ENCODE peak calls at places on chromosomes 6 and 20, in eight cellular contexts. D is CD4-positive, alpha-beta T cell; J is progenitor cell of endocrine pancreas; G is left ventricle myocardium inferior; C is A549; T is colonic mucosa; L is WTC11; I is cardiac fibroblast. H is an unnamed sample.

GRCh38 chr20:8855315-8855714 is 213.6 kb upstream of the PLCB4 start:
- DNase-seq in D (no peak), J (no peak), G (peak), C (no peak), T (no peak), L (no peak), I (peak), H (no peak)

GRCh38 chr20:23020230-23020629 is 14.9 kb upstream of the SSTR4 start:
- DNase-seq in D (no peak), J (no peak), G (no peak), C (no peak), T (no peak), L (no peak), I (no peak), H (no peak)

GRCh38 chr6:88166901-88167624 is 916 bp upstream of the CNR1 start:
- DNase-seq in D (no peak), J (peak), G (no peak), C (no peak), T (no peak), L (peak), I (no peak), H (peak)

GRCh38 chr6:133047706-133048105 is 193.5 kb upstream of the EYA4 start:
- DNase-seq in D (no peak), J (no peak), G (no peak), C (no peak), T (no peak), L (no peak), I (no peak), H (no peak)

GRCh38 chr6:24774696-24775519 is at the start of gene GMNN:
- DNase-seq in D (peak), J (peak), G (peak), C (peak), T (peak), L (peak), I (peak), H (peak)

GRCh38 chr20:13222319-13222716 is 1.2 kb downstream of the ISM1 start:
- DNase-seq in D (no peak), J (no peak), G (no peak), C (no peak), T (no peak), L (peak), I (no peak), H (no peak)

GRCh38 chr20:37984018-37984785 is 49.1 kb downstream of the TTI1 start:
- DNase-seq in D (no peak), J (no peak), G (peak), C (no peak), T (no peak), L (no peak), I (no peak), H (no peak)

GRCh38 chr20:14431568-14431967 is 94.2 kb upstream of the FLRT3 start:
- DNase-seq in D (no peak), J (no peak), G (no peak), C (no peak), T (no peak), L (no peak), I (no peak), H (no peak)

GRCh38 chr20:32045999-32046398 is 6.0 kb upstream of the HCK start:
- DNase-seq in D (no peak), J (no peak), G (no peak), C (no peak), T (no peak), L (no peak), I (no peak), H (no peak)

GRCh38 chr6:38337819-38338465 is 301.8 kb downstream of the BTBD9 start:
- DNase-seq in D (no peak), J (no peak), G (no peak), C (peak), T (no peak), L (no peak), I (peak), H (no peak)

GRCh38 chr6:148711833-148712653 is 34.8 kb upstream of the UST start:
- DNase-seq in D (no peak), J (no peak), G (no peak), C (no peak), T (no peak), L (no peak), I (no peak), H (no peak)

GRCh38 chr6:87183687-87184086 is 28.3 kb downstream of the ZNF292 start:
- DNase-seq in D (no peak), J (no peak), G (no peak), C (no peak), T (no peak), L (no peak), I (peak), H (no peak)

GRCh38 chr6:167941822-167942221 is 55.6 kb upstream of the KIF25 start:
- DNase-seq in D (no peak), J (no peak), G (no peak), C (no peak), T (no peak), L (no peak), I (no peak), H (no peak)

GRCh38 chr6:26045939-26046368 is 41.3 kb upstream of the HFE start:
- DNase-seq in D (no peak), J (no peak), G (no peak), C (no peak), T (no peak), L (no peak), I (no peak), H (no peak)

GRCh38 chr6:79869184-79869583 is 78.2 kb downstream of the ELOVL4 start:
- DNase-seq in D (no peak), J (no peak), G (no peak), C (no peak), T (no peak), L (no peak), I (no peak), H (no peak)

GRCh38 chr6:125363360-125364121 is 61.8 kb upstream of the HDDC2 start:
- DNase-seq in D (no peak), J (peak), G (peak), C (no peak), T (no peak), L (peak), I (peak), H (peak)

GRCh38 chr20:20143646-20144045 is 91.3 kb downstream of the CFAP61 start:
- DNase-seq in D (no peak), J (no peak), G (no peak), C (no peak), T (no peak), L (no peak), I (no peak), H (no peak)

GRCh38 chr6:166627875-166628849 is 1.1 kb upstream of the RPS6KA2 start:
- DNase-seq in D (peak), J (peak), G (peak), C (no peak), T (peak), L (peak), I (peak), H (peak)

GRCh38 chr6:39208233-39208720 is 21.0 kb downstream of the KCNK5 start:
- DNase-seq in D (no peak), J (no peak), G (no peak), C (no peak), T (no peak), L (no peak), I (no peak), H (no peak)

GRCh38 chr20:58149412-58150091 is 78.9 kb downstream of the ANKRD60 start:
- DNase-seq in D (no peak), J (no peak), G (no peak), C (no peak), T (no peak), L (no peak), I (no peak), H (no peak)

GRCh38 chr6:73262701-73263569 is at the start of gene KHDC1:
- DNase-seq in D (peak), J (peak), G (peak), C (peak), T (peak), L (peak), I (peak), H (peak)

DNA sequence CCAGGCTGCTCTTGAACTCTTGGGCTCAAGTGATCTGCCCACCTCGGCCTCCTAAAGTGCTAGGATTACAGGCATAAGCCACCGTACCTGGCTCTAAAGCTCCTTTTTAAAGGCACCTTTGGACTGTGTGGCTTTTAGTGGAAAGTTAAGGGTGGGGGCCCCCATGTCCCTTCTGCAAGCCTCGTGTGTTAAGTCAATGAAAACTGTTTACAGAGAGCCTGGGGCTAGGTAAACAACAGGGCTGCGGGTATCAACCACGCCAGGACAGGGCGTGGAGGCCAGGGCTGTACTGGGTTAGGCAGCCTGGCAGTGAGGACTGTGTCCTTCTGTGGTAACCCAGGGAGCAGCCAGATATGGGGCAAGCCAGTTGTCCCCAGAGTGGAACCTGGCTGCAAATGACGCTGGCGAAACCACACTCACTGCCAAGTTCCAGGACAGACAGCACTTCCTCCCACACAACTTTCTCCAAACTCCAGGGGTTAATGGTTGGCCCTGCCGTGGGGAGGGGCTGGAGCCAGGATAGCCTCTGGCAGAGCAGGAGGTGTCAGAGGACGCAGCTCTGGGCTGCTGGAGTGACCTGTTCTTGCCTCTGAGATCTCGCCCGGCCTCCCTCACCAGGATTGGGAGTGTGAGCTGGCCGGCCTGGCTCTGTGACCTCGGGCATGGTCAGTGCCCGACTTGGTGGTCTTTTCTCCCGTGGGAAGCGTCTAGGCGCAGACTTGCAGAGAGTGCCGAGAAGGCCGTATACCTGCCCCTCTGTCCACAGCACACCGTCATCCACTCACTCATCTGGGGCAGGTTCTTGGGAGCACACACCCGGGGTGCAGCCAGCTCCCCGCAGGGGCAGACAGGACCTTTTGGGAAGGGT is 3.2 kb downstream of the SLC17A9 start:
- DNase-seq in D (no peak), J (no peak), G (no peak), C (no peak), T (peak), L (no peak), I (no peak), H (no peak)
- TF ChIP-seq CTCF in D (no peak), J (no peak), G (no peak), C (no peak), T (no peak), L (no peak), I (no peak), H (no peak)

GRCh38 chr20:62496525-62497218 is 20.9 kb upstream of the GATA5 start:
- DNase-seq in D (peak), J (peak), G (no peak), C (no peak), T (no peak), L (peak), I (no peak), H (peak)

GRCh38 chr20:62493886-62494285 is 18.1 kb upstream of the GATA5 start:
- DNase-seq in D (no peak), J (no peak), G (no peak), C (no peak), T (no peak), L (no peak), I (no peak), H (no peak)

GRCh38 chr20:62495798-62496325 is 20.1 kb upstream of the GATA5 start:
- DNase-seq in D (no peak), J (no peak), G (no peak), C (no peak), T (no peak), L (no peak), I (no peak), H (no peak)

GRCh38 chr20:62494537-62494936 is 18.7 kb upstream of the GATA5 start:
- DNase-seq in D (no peak), J (no peak), G (no peak), C (no peak), T (no peak), L (no peak), I (no peak), H (no peak)

DNA sequence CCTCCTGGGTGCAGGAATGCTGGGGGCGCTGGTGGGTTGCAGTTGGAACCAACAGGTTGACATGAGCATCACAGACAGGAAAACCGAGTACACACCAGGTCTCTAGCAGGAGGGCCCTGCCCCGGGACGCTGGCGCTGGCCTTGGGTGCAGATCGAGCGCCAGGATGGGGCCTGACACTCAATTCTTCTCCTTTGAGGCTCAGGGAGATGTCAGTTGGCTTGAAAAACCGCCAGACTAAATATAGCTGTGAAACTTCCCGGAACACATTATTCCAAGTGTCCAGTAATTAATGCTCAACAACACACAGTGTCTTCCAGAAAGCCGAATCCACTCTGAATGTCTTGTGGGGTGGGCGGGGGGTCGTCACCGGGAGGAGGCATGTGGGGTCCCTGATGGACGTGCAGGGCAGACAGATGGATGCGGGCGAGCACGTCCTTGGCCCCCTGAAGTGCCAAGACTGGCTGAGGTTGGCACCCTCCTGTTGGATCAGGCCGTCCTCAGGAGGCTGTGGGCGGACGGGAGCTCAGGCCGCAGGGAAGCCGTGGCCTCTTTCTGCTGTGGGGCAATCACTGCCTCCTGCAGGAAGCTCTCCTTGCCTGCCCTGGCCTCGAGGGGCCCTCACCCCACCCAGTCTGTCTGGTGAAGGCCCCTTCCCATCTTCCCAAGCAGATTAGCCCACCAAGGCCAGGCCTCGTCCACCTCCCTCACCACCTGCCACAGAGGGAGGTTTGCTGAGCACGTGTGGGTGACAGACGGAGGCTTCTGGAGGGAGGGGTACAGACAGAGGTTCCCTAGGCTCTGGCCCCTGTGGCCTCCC is 19.4 kb upstream of the GATA5 start:
- DNase-seq in D (no peak), J (no peak), G (no peak), C (no peak), T (no peak), L (no peak), I (no peak), H (no peak)
- TF ChIP-seq CTCF in D (no peak), J (no peak), G (no peak), C (no peak), T (no peak), L (no peak), I (no peak), H (no peak)

DNA sequence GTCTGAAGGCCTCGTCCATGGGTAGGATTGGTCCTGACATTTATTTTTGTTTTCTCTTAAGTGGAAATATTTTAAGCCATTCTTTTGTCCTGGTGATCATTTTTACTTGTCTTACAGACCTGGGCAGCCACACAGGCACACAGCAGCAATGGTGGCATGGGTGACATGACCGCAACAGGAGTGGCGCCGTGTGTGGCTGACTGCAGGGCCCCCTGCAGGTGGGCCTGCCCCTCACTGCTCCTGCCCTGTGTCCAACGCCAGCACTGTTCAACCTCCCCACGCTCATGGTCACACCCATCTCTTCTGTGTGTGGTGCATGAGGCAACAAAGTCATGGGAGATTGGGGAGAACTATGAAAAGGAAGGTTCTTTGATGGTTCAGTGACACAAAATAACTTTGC is 151.9 kb downstream of the MYLK4 start:
- DNase-seq in D (no peak), J (no peak), G (no peak), C (no peak), T (no peak), L (no peak), I (no peak), H (no peak)
- TF ChIP-seq CTCF in D (no peak), J (no peak), G (no peak), C (no peak), T (no peak), L (no peak), I (no peak), H (no peak)

GRCh38 chr6:85416766-85417165 is 33.1 kb upstream of the NT5E start:
- DNase-seq in D (no peak), J (no peak), G (no peak), C (no peak), T (no peak), L (no peak), I (no peak), H (no peak)

GRCh38 chr6:85412926-85413325 is 37.0 kb upstream of the NT5E start:
- DNase-seq in D (no peak), J (no peak), G (no peak), C (no peak), T (no peak), L (no peak), I (peak), H (no peak)

GRCh38 chr6:85417336-85417735 is 32.5 kb upstream of the NT5E start:
- DNase-seq in D (no peak), J (no peak), G (no peak), C (no peak), T (no peak), L (no peak), I (no peak), H (no peak)

GRCh38 chr6:85418059-85418458 is 31.8 kb upstream of the NT5E start:
- DNase-seq in D (no peak), J (no peak), G (no peak), C (no peak), T (no peak), L (no peak), I (peak), H (no peak)

GRCh38 chr6:85416049-85416448 is 33.8 kb upstream of the NT5E start:
- DNase-seq in D (no peak), J (no peak), G (no peak), C (no peak), T (no peak), L (no peak), I (no peak), H (no peak)
- TF ChIP-seq CTCF in D (no peak), J (no peak), G (no peak), C (no peak), T (no peak), L (no peak), I (no peak), H (no peak)

GRCh38 chr20:50415516-50416268 is 94.5 kb upstream of the PTPN1 start:
- DNase-seq in D (no peak), J (no peak), G (peak), C (peak), T (peak), L (peak), I (peak), H (no peak)
- TF ChIP-seq CTCF in D (no peak), J (no peak), G (no peak), C (no peak), T (no peak), L (no peak), I (no peak), H (no peak)

GRCh38 chr20:45550765-45551164 is 3.6 kb upstream of the EPPIN start:
- DNase-seq in D (no peak), J (no peak), G (no peak), C (no peak), T (no peak), L (no peak), I (no peak), H (no peak)

GRCh38 chr20:45548410-45548809 is 1.2 kb upstream of the EPPIN start:
- DNase-seq in D (no peak), J (no peak), G (no peak), C (no peak), T (no peak), L (no peak), I (no peak), H (no peak)

GRCh38 chr20:45555198-45555597 is 8.0 kb upstream of the EPPIN start:
- DNase-seq in D (no peak), J (no peak), G (no peak), C (no peak), T (no peak), L (no peak), I (no peak), H (no peak)

GRCh38 chr20:45547206-45547770 is at the start of gene EPPIN:
- DNase-seq in D (no peak), J (no peak), G (no peak), C (no peak), T (no peak), L (no peak), I (no peak), H (no peak)

GRCh38 chr20:45552456-45552855 is 5.3 kb upstream of the EPPIN start:
- DNase-seq in D (no peak), J (no peak), G (no peak), C (no peak), T (peak), L (no peak), I (no peak), H (no peak)
- TF ChIP-seq CTCF in D (no peak), J (no peak), G (no peak), C (no peak), T (no peak), L (no peak), I (no peak), H (no peak)